ENCODE peak calls at places on chromosomes 12 and 14, in seven cellular contexts. K, Z, L, B, X, P and G are unnamed samples.

GRCh38 chr14:23446291-23446851 is 10.9 kb upstream of the MYH7 start:
- DNase-seq in K (no peak), B (no peak), L (no peak), X (no peak), Z (no peak), P (no peak), G (no peak)

GRCh38 chr12:2239376-2240010 is 186.7 kb downstream of the CACNA1C start:
- DNase-seq in B (peak), Z (no peak), L (no peak), K (no peak), P (peak), X (no peak), G (no peak)

GRCh38 chr14:36503771-36504741 is 16.0 kb downstream of the NKX2-1 start:
- DNase-seq in Z (peak), L (no peak), K (peak), X (no peak), B (no peak), P (no peak), G (peak)

GRCh38 chr14:76373456-76373855 is 2.5 kb upstream of the ESRRB start:
- DNase-seq in K (no peak), X (no peak), Z (no peak), B (no peak), L (no peak), P (no peak), G (no peak)

GRCh38 chr12:108611884-108612415 is 14.1 kb upstream of the TMEM119 start:
- DNase-seq in X (no peak), P (peak), Z (peak), L (no peak), B (no peak), K (peak), G (no peak)

GRCh38 chr12:6041891-6042290 is 82.6 kb downstream of the VWF start:
- DNase-seq in P (peak), B (no peak), X (no peak), L (no peak), Z (no peak), K (no peak), G (no peak)

GRCh38 chr12:13142747-13143146 is 39.3 kb upstream of the GSG1 start:
- DNase-seq in K (no peak), Z (no peak), L (no peak), P (no peak), X (no peak), B (no peak), G (no peak)

GRCh38 chr12:46472893-46473633 is 100.5 kb upstream of the SLC38A2 start:
- DNase-seq in Z (no peak), B (peak), K (no peak), P (peak), L (no peak), X (no peak), G (no peak)

GRCh38 chr12:6370994-6371754 is 4.2 kb downstream of the SCNN1A start:
- DNase-seq in Z (no peak), B (no peak), P (peak), X (no peak), K (peak), L (no peak), G (no peak)

GRCh38 chr12:123180171-123180570 is 29.3 kb upstream of the PITPNM2 start:
- DNase-seq in B (no peak), K (no peak), P (no peak), Z (no peak), L (no peak), X (no peak), G (no peak)

GRCh38 chr14:20302042-20302761 is 3.5 kb downstream of the TTC5 start:
- DNase-seq in P (peak), B (no peak), L (no peak), K (no peak), Z (no peak), X (no peak), G (no peak)

GRCh38 chr12:46430340-46430948 is 57.9 kb upstream of the SLC38A2 start:
- DNase-seq in K (no peak), Z (no peak), B (peak), X (no peak), P (peak), L (peak), G (no peak)

DNA sequence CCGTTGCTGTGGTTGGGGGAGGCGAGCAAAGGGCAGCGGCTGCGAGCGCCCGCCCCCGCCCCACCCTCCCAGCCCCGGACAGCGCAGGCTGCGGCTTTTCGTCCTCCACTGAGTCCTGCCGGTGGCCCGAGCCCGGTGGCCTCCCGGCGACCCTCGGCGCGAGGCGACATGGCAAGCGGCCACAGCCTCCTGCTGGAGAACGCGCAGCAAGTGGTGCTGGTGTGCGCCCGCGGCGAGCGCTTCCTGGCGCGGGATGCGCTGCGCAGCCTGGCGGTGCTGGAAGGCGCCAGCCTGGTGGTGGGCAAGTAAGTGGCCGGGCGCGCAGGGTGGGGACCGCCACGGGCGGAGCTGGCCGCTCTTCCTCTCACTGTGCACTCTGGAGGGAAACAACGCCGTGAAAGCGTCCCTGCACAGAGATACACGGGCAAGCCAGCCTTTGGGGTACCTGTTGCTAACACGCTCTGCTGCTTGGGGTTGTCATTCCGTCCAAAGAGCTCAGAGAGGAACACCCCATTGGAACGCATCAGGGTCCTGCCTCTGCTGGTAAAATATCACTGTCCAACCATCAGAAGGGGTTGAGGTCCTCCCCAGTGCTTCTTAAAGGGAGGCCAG is at the start of gene AMDHD1:
- DNase-seq in P (peak), Z (peak), L (no peak), X (peak), B (peak), K (peak), G (peak)
- TF ChIP-seq CTCF in P (peak), Z (peak), L (peak), X (peak), B (peak), K (no peak), G (no peak)

DNA sequence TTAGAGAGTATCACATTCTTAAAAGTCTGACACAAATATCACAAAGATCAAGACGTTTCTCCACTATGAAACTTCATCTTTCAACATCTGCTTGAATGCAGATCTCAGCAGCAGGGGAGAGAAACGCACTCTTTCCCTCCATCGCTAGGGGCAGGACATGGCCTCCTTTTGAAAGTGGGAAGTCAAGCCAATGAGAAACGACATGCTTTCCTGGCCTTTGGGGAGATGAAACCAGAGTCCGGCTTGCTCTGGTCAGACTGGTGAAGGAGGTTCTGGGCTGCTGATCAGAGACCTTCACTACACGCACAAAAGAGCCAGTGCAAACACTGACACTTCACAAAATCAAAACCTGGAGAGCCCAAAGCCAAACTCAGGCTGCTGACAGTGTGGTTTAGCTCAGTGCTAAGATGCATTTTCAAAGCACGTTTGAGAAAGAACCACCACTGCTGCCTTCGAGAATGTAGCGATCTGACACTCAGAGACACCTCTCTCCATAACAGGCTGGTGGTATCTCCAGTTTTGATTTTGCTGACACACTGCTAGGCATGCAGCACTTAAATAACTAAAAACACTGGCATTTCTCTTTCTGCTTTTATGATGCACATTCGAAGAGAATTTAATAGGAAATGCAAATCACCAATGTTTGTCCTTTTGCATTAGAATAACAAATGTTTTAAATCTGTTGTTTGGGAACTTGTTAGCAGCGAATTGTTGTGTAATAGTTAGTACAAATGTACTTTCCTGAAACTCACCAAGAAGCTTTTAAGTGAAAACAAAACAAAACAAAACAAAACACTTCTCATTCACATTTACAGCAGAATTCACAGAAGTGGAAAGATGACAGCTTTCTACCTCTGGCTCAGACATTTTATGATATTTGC is 93.9 kb upstream of the OVCH1 start:
- DNase-seq in Z (peak), X (peak), B (no peak), K (peak), L (no peak), P (peak), G (no peak)
- TF ChIP-seq CTCF in Z (peak), X (peak), B (no peak), K (no peak), L (peak), P (peak), G (no peak)

DNA sequence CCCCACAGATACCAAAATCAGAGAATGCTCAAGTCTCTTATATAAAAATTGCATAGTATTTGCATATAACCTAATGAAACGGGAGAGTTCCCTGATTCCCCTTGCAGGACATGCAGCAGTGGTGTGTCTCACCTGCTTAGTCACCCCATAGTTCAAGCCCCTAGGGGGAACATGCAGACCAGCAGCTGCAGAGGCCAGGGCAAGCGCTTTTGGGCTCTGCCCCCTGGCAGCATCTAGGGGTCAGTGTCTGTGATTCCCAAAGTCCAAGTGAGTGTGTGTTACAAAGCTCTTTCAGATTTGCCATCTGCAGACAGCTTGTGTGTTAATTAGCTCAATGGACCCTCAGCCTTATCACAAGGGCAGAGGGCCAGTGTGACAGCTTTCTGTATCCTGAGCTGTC is 110.1 kb downstream of the DNAI7 start:
- DNase-seq in X (no peak), B (no peak), P (no peak), L (no peak), K (peak), Z (no peak), G (no peak)
- TF ChIP-seq CTCF in X (no peak), B (no peak), P (no peak), L (no peak), K (no peak), Z (no peak), G (no peak)

GRCh38 chr12:24155042-24155441 is 205.6 kb upstream of the SOX5 start:
- DNase-seq in Z (no peak), P (no peak), K (no peak), B (no peak), L (no peak), X (no peak), G (no peak)
- TF ChIP-seq CTCF in Z (peak), P (no peak), K (no peak), B (no peak), L (no peak), X (no peak), G (peak)

DNA sequence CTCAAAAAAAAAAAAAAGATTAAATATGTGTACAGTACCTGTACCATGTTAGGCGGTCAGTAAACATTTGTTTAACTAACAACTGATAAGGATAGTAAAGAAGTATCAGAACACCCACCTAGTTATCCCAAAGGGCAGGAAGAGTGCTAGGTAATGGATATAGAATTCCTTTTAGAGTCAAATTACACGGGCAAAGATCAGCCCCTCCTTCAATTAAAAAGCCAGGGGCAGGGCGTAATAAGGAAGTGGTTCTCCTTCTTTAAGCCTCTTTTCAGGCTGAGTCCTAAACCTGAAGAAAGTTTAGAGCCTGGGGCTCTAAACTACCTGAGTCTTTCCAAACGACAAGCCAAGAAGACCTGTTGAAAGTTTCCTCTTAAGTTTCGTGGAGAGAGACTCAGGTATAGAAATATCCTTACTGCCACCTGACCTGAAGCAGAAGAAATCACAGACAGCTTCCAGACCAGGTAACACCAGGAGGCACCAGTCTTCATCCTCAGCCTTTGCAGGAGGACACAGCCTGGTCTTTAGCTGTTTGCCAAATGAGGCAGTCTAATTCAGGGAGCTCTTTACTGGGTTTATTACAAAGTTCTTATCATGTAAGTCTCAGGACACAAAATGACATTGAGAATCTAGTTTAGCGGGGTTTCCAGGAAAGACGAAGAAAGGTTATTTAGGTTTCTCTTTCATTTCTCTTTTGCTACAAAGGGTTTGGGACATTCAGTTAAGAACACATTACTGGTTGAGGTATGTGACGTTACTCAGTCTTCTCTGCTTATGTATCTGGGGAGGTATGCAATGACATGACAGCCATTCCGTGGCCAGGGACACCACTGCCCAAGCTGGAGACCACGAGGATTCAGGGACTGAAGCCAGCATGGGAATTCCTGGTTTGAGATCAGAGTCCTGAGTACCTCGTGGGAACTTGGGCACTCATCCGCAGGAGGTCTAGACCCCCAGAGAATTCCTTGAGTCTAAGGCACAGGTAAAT is at the start of gene BCL2L14:
- DNase-seq in P (no peak), L (no peak), B (no peak), K (no peak), Z (no peak), X (no peak), G (no peak)
- TF ChIP-seq CTCF in P (no peak), L (no peak), B (no peak), K (no peak), Z (no peak), X (no peak), G (no peak)

DNA sequence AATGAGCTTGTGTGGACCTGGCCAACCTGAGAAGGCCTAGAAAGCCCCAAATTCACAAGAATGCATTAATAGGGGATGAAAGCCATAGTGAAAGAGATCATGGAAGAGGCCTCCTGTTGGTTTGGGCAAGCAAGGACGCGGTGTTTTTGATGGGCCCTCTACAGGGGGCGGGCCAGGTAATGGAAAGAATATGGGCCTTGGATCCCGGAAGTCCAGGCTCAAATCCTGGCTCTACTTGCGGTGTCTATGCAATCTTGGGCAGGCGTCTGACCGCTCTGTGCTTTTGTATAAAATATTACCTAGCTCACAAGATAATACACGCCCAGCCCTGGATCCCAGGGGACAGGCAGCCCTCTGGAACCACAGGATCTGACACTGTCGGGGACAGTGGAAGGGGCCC is 41.1 kb upstream of the CLMN start:
- DNase-seq in P (no peak), B (no peak), L (no peak), X (no peak), Z (no peak), K (peak), G (no peak)
- TF ChIP-seq CTCF in P (no peak), B (no peak), L (no peak), X (no peak), Z (no peak), K (no peak), G (no peak)

GRCh38 chr14:54784657-54785056 is 118.0 kb downstream of the GCH1 start:
- DNase-seq in X (peak), K (no peak), L (no peak), Z (no peak), B (peak), P (no peak), G (no peak)

GRCh38 chr14:54783660-54784015 is 119.0 kb downstream of the GCH1 start:
- DNase-seq in L (no peak), Z (no peak), P (no peak), K (no peak), X (peak), B (no peak), G (no peak)

GRCh38 chr14:54784060-54784459 is 118.6 kb downstream of the GCH1 start:
- DNase-seq in K (no peak), Z (no peak), P (no peak), B (peak), L (no peak), X (peak), G (no peak)

GRCh38 chr14:54781936-54782802 is 120.5 kb downstream of the GCH1 start:
- DNase-seq in B (no peak), X (peak), Z (no peak), L (no peak), K (no peak), P (no peak), G (no peak)

GRCh38 chr14:54782803-54783659 is 119.6 kb downstream of the GCH1 start:
- DNase-seq in K (peak), Z (no peak), L (no peak), B (no peak), P (no peak), X (peak), G (no peak)
- TF ChIP-seq CTCF in K (no peak), Z (peak), L (no peak), B (no peak), P (peak), X (no peak), G (no peak)